ENCODE peak calls at places on chromosomes 3 and 15, in five cellular contexts. P is GM13976, G is foreskin keratinocyte, A is T-cell, J is anterior cingulate cortex. K is an unnamed sample.
A peak's percentile ranks its signal among the peaks of the same experiment; 100 is the strongest.

GRCh38 chr3:51311055-51311454 is 74.0 kb upstream of the MANF start:
- DNase-seq in P (peak; percentile 42), G (peak; percentile 20), A (no peak), J (no peak), K (no peak)

GRCh38 chr15:63836579-63836978 is 2.8 kb upstream of the HERC1 start:
- DNase-seq in P (no peak), G (no peak), A (no peak), J (no peak), K (no peak)

GRCh38 chr3:114904633-114905032 is 242.5 kb downstream of the ZBTB20 start:
- DNase-seq in P (no peak), G (no peak), A (no peak), J (no peak), K (no peak)

GRCh38 chr15:64749999-64750657 is 25.3 kb downstream of the RBPMS2 start:
- DNase-seq in P (no peak), G (no peak), A (no peak), J (no peak), K (no peak)

GRCh38 chr3:40980467-40980866 is 218.8 kb upstream of the CTNNB1 start:
- DNase-seq in P (no peak), G (no peak), A (no peak), J (no peak), K (no peak)

GRCh38 chr15:92941668-92942067 is 41.5 kb downstream of the CHD2 start:
- DNase-seq in P (no peak), G (no peak), A (no peak), J (no peak), K (no peak)

GRCh38 chr3:63863150-63864007 is at the start of the genes ATXN7 and THOC7:
- DNase-seq in P (peak; percentile 85), G (peak; percentile 20), A (peak; percentile 62), J (peak; percentile 48), K (peak; percentile 67)

GRCh38 chr3:121018917-121019321 is 110.9 kb downstream of the STXBP5L start:
- DNase-seq in P (no peak), G (peak; percentile 79), A (no peak), J (no peak), K (no peak)

GRCh38 chr15:68634531-68634930 is 55.7 kb downstream of the CORO2B start:
- DNase-seq in P (no peak), G (no peak), A (no peak), J (no peak), K (no peak)

K was measured in effector memory CD8-positive, alpha-beta T cell.